ENCODE peak calls at places on chromosomes 1 and 21, in nine cellular contexts. One of them, this sample, is unnamed.

GRCh38 chr1:195934839-195935557 is 673.2 kb downstream of the KCNT2 start:
- DNase-seq in activated T-cell treated with anti-CD3 and anti-CD28 coated beads, Interleukin-2, amount 50 U/mL, for 1 hour: no peak
- DNase-seq in T-helper 1 cell: no peak
- DNase-seq in memory B cell: no peak
- DNase-seq in tibial artery: no peak
- DNase-seq in mammary epithelial cell: no peak
- DNase-seq in NCI-H1436 treated with DMSO at 0.1 percent for 48 hours: no peak
- DNase-seq in AG09319: no peak
- DNase-seq in heart right ventricle: no peak
- DNase-seq in this sample: no peak

GRCh38 chr1:14810631-14811325 is 212.3 kb downstream of the KAZN start:
- DNase-seq in activated T-cell treated with anti-CD3 and anti-CD28 coated beads, Interleukin-2, amount 50 U/mL, for 1 hour: no peak
- DNase-seq in T-helper 1 cell: no peak
- DNase-seq in memory B cell: no peak
- DNase-seq in tibial artery: no peak
- DNase-seq in mammary epithelial cell: no peak
- DNase-seq in NCI-H1436 treated with DMSO at 0.1 percent for 48 hours: no peak
- DNase-seq in AG09319: no peak
- DNase-seq in heart right ventricle: no peak
- DNase-seq in this sample: no peak

GRCh38 chr1:155974208-155975165 is 3.9 kb downstream of the ARHGEF2 start:
- DNase-seq in activated T-cell treated with anti-CD3 and anti-CD28 coated beads, Interleukin-2, amount 50 U/mL, for 1 hour: no peak
- DNase-seq in T-helper 1 cell: no peak
- DNase-seq in memory B cell: no peak
- DNase-seq in tibial artery: no peak
- DNase-seq in mammary epithelial cell: no peak
- DNase-seq in NCI-H1436 treated with DMSO at 0.1 percent for 48 hours: no peak
- DNase-seq in AG09319: no peak
- DNase-seq in heart right ventricle: no peak
- DNase-seq in this sample: no peak

GRCh38 chr1:94725566-94725965 is 94.6 kb upstream of the SLC44A3 start:
- DNase-seq in activated T-cell treated with anti-CD3 and anti-CD28 coated beads, Interleukin-2, amount 50 U/mL, for 1 hour: no peak
- DNase-seq in T-helper 1 cell: no peak
- DNase-seq in memory B cell: no peak
- DNase-seq in tibial artery: no peak
- DNase-seq in mammary epithelial cell: peak
- DNase-seq in NCI-H1436 treated with DMSO at 0.1 percent for 48 hours: no peak
- DNase-seq in AG09319: no peak
- DNase-seq in heart right ventricle: no peak
- DNase-seq in this sample: no peak

GRCh38 chr1:147853391-147853790 is 49.2 kb upstream of the GJA8 start:
- DNase-seq in activated T-cell treated with anti-CD3 and anti-CD28 coated beads, Interleukin-2, amount 50 U/mL, for 1 hour: no peak
- DNase-seq in T-helper 1 cell: no peak
- DNase-seq in memory B cell: no peak
- DNase-seq in tibial artery: no peak
- DNase-seq in mammary epithelial cell: peak
- DNase-seq in NCI-H1436 treated with DMSO at 0.1 percent for 48 hours: no peak
- DNase-seq in AG09319: no peak
- DNase-seq in heart right ventricle: no peak
- DNase-seq in this sample: no peak

GRCh38 chr1:226569879-226570547 is 21.4 kb downstream of the STUM start:
- DNase-seq in activated T-cell treated with anti-CD3 and anti-CD28 coated beads, Interleukin-2, amount 50 U/mL, for 1 hour: peak
- DNase-seq in T-helper 1 cell: no peak
- DNase-seq in memory B cell: no peak
- DNase-seq in tibial artery: peak
- DNase-seq in mammary epithelial cell: no peak
- DNase-seq in NCI-H1436 treated with DMSO at 0.1 percent for 48 hours: no peak
- DNase-seq in AG09319: no peak
- DNase-seq in heart right ventricle: no peak
- DNase-seq in this sample: no peak

GRCh38 chr1:164576311-164577271 is 17.6 kb downstream of the PBX1 start:
- DNase-seq in activated T-cell treated with anti-CD3 and anti-CD28 coated beads, Interleukin-2, amount 50 U/mL, for 1 hour: no peak
- DNase-seq in T-helper 1 cell: no peak
- DNase-seq in memory B cell: no peak
- DNase-seq in tibial artery: peak
- DNase-seq in mammary epithelial cell: no peak
- DNase-seq in NCI-H1436 treated with DMSO at 0.1 percent for 48 hours: no peak
- DNase-seq in AG09319: peak
- DNase-seq in heart right ventricle: peak
- DNase-seq in this sample: no peak

GRCh38 chr1:86218859-86219258 is 62.3 kb upstream of the COL24A1 start:
- DNase-seq in activated T-cell treated with anti-CD3 and anti-CD28 coated beads, Interleukin-2, amount 50 U/mL, for 1 hour: no peak
- DNase-seq in T-helper 1 cell: no peak
- DNase-seq in memory B cell: no peak
- DNase-seq in tibial artery: no peak
- DNase-seq in mammary epithelial cell: no peak
- DNase-seq in NCI-H1436 treated with DMSO at 0.1 percent for 48 hours: no peak
- DNase-seq in AG09319: no peak
- DNase-seq in heart right ventricle: no peak
- DNase-seq in this sample: no peak

GRCh38 chr1:161439280-161440232 is 65.7 kb upstream of the FCGR2A start:
- DNase-seq in activated T-cell treated with anti-CD3 and anti-CD28 coated beads, Interleukin-2, amount 50 U/mL, for 1 hour: peak
- DNase-seq in T-helper 1 cell: no peak
- DNase-seq in memory B cell: peak
- DNase-seq in tibial artery: no peak
- DNase-seq in mammary epithelial cell: peak
- DNase-seq in NCI-H1436 treated with DMSO at 0.1 percent for 48 hours: no peak
- DNase-seq in AG09319: no peak
- DNase-seq in heart right ventricle: no peak
- DNase-seq in this sample: no peak

GRCh38 chr1:42935313-42935624 is 23.4 kb downstream of the SLC2A1 start:
- DNase-seq in activated T-cell treated with anti-CD3 and anti-CD28 coated beads, Interleukin-2, amount 50 U/mL, for 1 hour: no peak
- DNase-seq in T-helper 1 cell: no peak
- DNase-seq in memory B cell: peak
- DNase-seq in tibial artery: peak
- DNase-seq in mammary epithelial cell: no peak
- DNase-seq in NCI-H1436 treated with DMSO at 0.1 percent for 48 hours: no peak
- DNase-seq in AG09319: no peak
- DNase-seq in heart right ventricle: no peak
- DNase-seq in this sample: no peak

GRCh38 chr1:154304664-154305337 is 16.1 kb upstream of the AQP10 start:
- DNase-seq in activated T-cell treated with anti-CD3 and anti-CD28 coated beads, Interleukin-2, amount 50 U/mL, for 1 hour: no peak
- DNase-seq in T-helper 1 cell: no peak
- DNase-seq in memory B cell: no peak
- DNase-seq in tibial artery: no peak
- DNase-seq in mammary epithelial cell: peak
- DNase-seq in NCI-H1436 treated with DMSO at 0.1 percent for 48 hours: no peak
- DNase-seq in AG09319: no peak
- DNase-seq in heart right ventricle: no peak
- DNase-seq in this sample: no peak

GRCh38 chr1:153344718-153345025 is 4.0 kb downstream of the PGLYRP4 start:
- DNase-seq in activated T-cell treated with anti-CD3 and anti-CD28 coated beads, Interleukin-2, amount 50 U/mL, for 1 hour: no peak
- DNase-seq in T-helper 1 cell: no peak
- DNase-seq in memory B cell: no peak
- DNase-seq in tibial artery: no peak
- DNase-seq in mammary epithelial cell: no peak
- DNase-seq in NCI-H1436 treated with DMSO at 0.1 percent for 48 hours: no peak
- DNase-seq in AG09319: no peak
- DNase-seq in heart right ventricle: no peak
- DNase-seq in this sample: no peak

GRCh38 chr1:236663934-236664333 is 22.4 kb upstream of the ACTN2 start:
- DNase-seq in activated T-cell treated with anti-CD3 and anti-CD28 coated beads, Interleukin-2, amount 50 U/mL, for 1 hour: no peak
- DNase-seq in T-helper 1 cell: no peak
- DNase-seq in memory B cell: no peak
- DNase-seq in tibial artery: no peak
- DNase-seq in mammary epithelial cell: no peak
- DNase-seq in NCI-H1436 treated with DMSO at 0.1 percent for 48 hours: no peak
- DNase-seq in AG09319: no peak
- DNase-seq in heart right ventricle: no peak
- DNase-seq in this sample: no peak

GRCh38 chr1:37691497-37692077 is 729 bp upstream of the CDCA8 start:
- DNase-seq in activated T-cell treated with anti-CD3 and anti-CD28 coated beads, Interleukin-2, amount 50 U/mL, for 1 hour: peak
- DNase-seq in T-helper 1 cell: no peak
- DNase-seq in memory B cell: no peak
- DNase-seq in tibial artery: peak
- DNase-seq in mammary epithelial cell: peak
- DNase-seq in NCI-H1436 treated with DMSO at 0.1 percent for 48 hours: no peak
- DNase-seq in AG09319: no peak
- DNase-seq in heart right ventricle: peak
- DNase-seq in this sample: peak

GRCh38 chr1:29122662-29122986 is 1.1 kb downstream of the TMEM200B start:
- DNase-seq in activated T-cell treated with anti-CD3 and anti-CD28 coated beads, Interleukin-2, amount 50 U/mL, for 1 hour: peak
- DNase-seq in T-helper 1 cell: no peak
- DNase-seq in memory B cell: peak
- DNase-seq in tibial artery: peak
- DNase-seq in mammary epithelial cell: peak
- DNase-seq in NCI-H1436 treated with DMSO at 0.1 percent for 48 hours: no peak
- DNase-seq in AG09319: peak
- DNase-seq in heart right ventricle: peak
- DNase-seq in this sample: peak

GRCh38 chr21:33514234-33514633 is 22.7 kb upstream of the DNAJC28 start:
- DNase-seq in activated T-cell treated with anti-CD3 and anti-CD28 coated beads, Interleukin-2, amount 50 U/mL, for 1 hour: no peak
- DNase-seq in T-helper 1 cell: no peak
- DNase-seq in memory B cell: no peak
- DNase-seq in tibial artery: no peak
- DNase-seq in mammary epithelial cell: no peak
- DNase-seq in NCI-H1436 treated with DMSO at 0.1 percent for 48 hours: no peak
- DNase-seq in AG09319: peak
- DNase-seq in heart right ventricle: no peak
- DNase-seq in this sample: no peak

GRCh38 chr1:172460177-172460576 is 16.3 kb upstream of the PIGC start:
- DNase-seq in activated T-cell treated with anti-CD3 and anti-CD28 coated beads, Interleukin-2, amount 50 U/mL, for 1 hour: no peak
- DNase-seq in T-helper 1 cell: no peak
- DNase-seq in memory B cell: no peak
- DNase-seq in tibial artery: no peak
- DNase-seq in mammary epithelial cell: peak
- DNase-seq in NCI-H1436 treated with DMSO at 0.1 percent for 48 hours: no peak
- DNase-seq in AG09319: no peak
- DNase-seq in heart right ventricle: no peak
- DNase-seq in this sample: no peak

This sample was measured in tibial nerve.